ENCODE peak calls at places on chromosome 16, in six cellular contexts. One of them, this sample, is unnamed.

GRCh38 chr16:1923299-1924034 is 5.3 kb upstream of the HS3ST6 start:
- DNase-seq in HL-60: no peak
- DNase-seq in ovary: no peak
- DNase-seq in AG04450: no peak
- DNase-seq in psoas muscle: no peak
- DNase-seq in A549: peak
- DNase-seq in this sample: no peak

GRCh38 chr16:64864232-64864803 is 257.5 kb downstream of the CDH11 start:
- DNase-seq in HL-60: no peak
- DNase-seq in AG04450: peak
- DNase-seq in A549: no peak
- DNase-seq in psoas muscle: no peak
- DNase-seq in ovary: no peak
- DNase-seq in this sample: no peak

GRCh38 chr16:3672571-3673041 is 18.1 kb downstream of the DNASE1 start:
- DNase-seq in HL-60: no peak
- DNase-seq in ovary: no peak
- DNase-seq in AG04450: no peak
- DNase-seq in A549: no peak
- DNase-seq in psoas muscle: no peak
- DNase-seq in this sample: no peak

GRCh38 chr16:29813644-29814562 is 1.9 kb downstream of the PRRT2 start:
- DNase-seq in A549: no peak
- DNase-seq in HL-60: no peak
- DNase-seq in ovary: peak
- DNase-seq in AG04450: no peak
- DNase-seq in psoas muscle: no peak
- DNase-seq in this sample: no peak

GRCh38 chr16:52546291-52546941 is 527 bp downstream of the TOX3 start:
- DNase-seq in HL-60: no peak
- DNase-seq in AG04450: no peak
- DNase-seq in psoas muscle: peak
- DNase-seq in A549: no peak
- DNase-seq in ovary: no peak
- DNase-seq in this sample: no peak

GRCh38 chr16:29906520-29907244 is 6.4 kb downstream of the ASPHD1 start:
- DNase-seq in AG04450: no peak
- DNase-seq in HL-60: no peak
- DNase-seq in ovary: no peak
- DNase-seq in A549: no peak
- DNase-seq in psoas muscle: no peak
- DNase-seq in this sample: no peak

GRCh38 chr16:8677481-8677880 is 3.1 kb downstream of the ABAT start:
- DNase-seq in A549: no peak
- DNase-seq in AG04450: no peak
- DNase-seq in HL-60: no peak
- DNase-seq in psoas muscle: no peak
- DNase-seq in ovary: no peak
- DNase-seq in this sample: no peak

GRCh38 chr16:4599545-4599944 is 15.1 kb downstream of the UBALD1 start:
- DNase-seq in psoas muscle: no peak
- DNase-seq in ovary: no peak
- DNase-seq in A549: no peak
- DNase-seq in HL-60: no peak
- DNase-seq in AG04450: no peak
- DNase-seq in this sample: no peak

GRCh38 chr16:24543949-24544348 is 4.6 kb downstream of the RBBP6 start:
- DNase-seq in A549: no peak
- DNase-seq in HL-60: no peak
- DNase-seq in AG04450: no peak
- DNase-seq in psoas muscle: no peak
- DNase-seq in ovary: no peak
- DNase-seq in this sample: no peak

GRCh38 chr16:89924298-89924924 is 1.3 kb downstream of the TUBB3 start:
- DNase-seq in psoas muscle: no peak
- DNase-seq in ovary: no peak
- DNase-seq in A549: peak
- DNase-seq in AG04450: no peak
- DNase-seq in HL-60: peak
- DNase-seq in this sample: no peak

GRCh38 chr16:62068747-62069146 is 32.5 kb upstream of the CDH8 start:
- DNase-seq in AG04450: no peak
- DNase-seq in psoas muscle: no peak
- DNase-seq in HL-60: no peak
- DNase-seq in ovary: no peak
- DNase-seq in A549: peak
- DNase-seq in this sample: no peak

GRCh38 chr16:11161439-11161838 is 94.6 kb downstream of the SOCS1 start:
- DNase-seq in A549: no peak
- DNase-seq in HL-60: no peak
- DNase-seq in ovary: no peak
- DNase-seq in psoas muscle: no peak
- DNase-seq in AG04450: no peak
- DNase-seq in this sample: no peak

GRCh38 chr16:50585331-50585776 is 37.2 kb downstream of the NKD1 start:
- DNase-seq in AG04450: no peak
- DNase-seq in A549: no peak
- DNase-seq in HL-60: no peak
- DNase-seq in ovary: peak
- DNase-seq in psoas muscle: peak
- DNase-seq in this sample: peak

GRCh38 chr16:81686391-81687182 is 92.5 kb upstream of the PLCG2 start:
- DNase-seq in A549: no peak
- DNase-seq in HL-60: no peak
- DNase-seq in psoas muscle: no peak
- DNase-seq in AG04450: no peak
- DNase-seq in ovary: no peak
- DNase-seq in this sample: no peak

GRCh38 chr16:55678061-55678935 is 22.5 kb downstream of the SLC6A2 start:
- DNase-seq in HL-60: no peak
- DNase-seq in psoas muscle: no peak
- DNase-seq in ovary: no peak
- DNase-seq in AG04450: no peak
- DNase-seq in A549: no peak
- DNase-seq in this sample: no peak

GRCh38 chr16:12459401-12459791 is 344.3 kb downstream of the CPPED1 start:
- DNase-seq in A549: no peak
- DNase-seq in HL-60: peak
- DNase-seq in psoas muscle: peak
- DNase-seq in ovary: no peak
- DNase-seq in AG04450: no peak
- DNase-seq in this sample: peak

GRCh38 chr16:61313931-61314330 is 722.3 kb downstream of the CDH8 start:
- DNase-seq in AG04450: no peak
- DNase-seq in ovary: no peak
- DNase-seq in A549: no peak
- DNase-seq in psoas muscle: no peak
- DNase-seq in HL-60: no peak
- DNase-seq in this sample: no peak

GRCh38 chr16:53967172-53967571 is 263.2 kb downstream of the FTO start:
- DNase-seq in ovary: no peak
- DNase-seq in HL-60: no peak
- DNase-seq in psoas muscle: peak
- DNase-seq in A549: no peak
- DNase-seq in AG04450: no peak
- DNase-seq in this sample: no peak

GRCh38 chr16:11841026-11841425 is 10.3 kb downstream of the RSL1D1 start:
- DNase-seq in ovary: no peak
- DNase-seq in psoas muscle: no peak
- DNase-seq in AG04450: no peak
- DNase-seq in A549: no peak
- DNase-seq in HL-60: no peak
- DNase-seq in this sample: no peak

GRCh38 chr16:30982548-30983288 is 2.3 kb upstream of the HSD3B7 start:
- DNase-seq in HL-60: no peak
- DNase-seq in A549: no peak
- DNase-seq in ovary: no peak
- DNase-seq in AG04450: no peak
- DNase-seq in psoas muscle: peak
- DNase-seq in this sample: peak

GRCh38 chr16:25893332-25893731 is 201.6 kb downstream of the HS3ST4 start:
- DNase-seq in psoas muscle: no peak
- DNase-seq in AG04450: no peak
- DNase-seq in ovary: no peak
- DNase-seq in HL-60: no peak
- DNase-seq in A549: no peak
- DNase-seq in this sample: no peak

GRCh38 chr16:87303431-87303930 is 13.7 kb downstream of the C16orf95 start:
- DNase-seq in HL-60: peak
- DNase-seq in psoas muscle: no peak
- DNase-seq in AG04450: no peak
- DNase-seq in ovary: no peak
- DNase-seq in A549: no peak
- DNase-seq in this sample: no peak

DNA sequence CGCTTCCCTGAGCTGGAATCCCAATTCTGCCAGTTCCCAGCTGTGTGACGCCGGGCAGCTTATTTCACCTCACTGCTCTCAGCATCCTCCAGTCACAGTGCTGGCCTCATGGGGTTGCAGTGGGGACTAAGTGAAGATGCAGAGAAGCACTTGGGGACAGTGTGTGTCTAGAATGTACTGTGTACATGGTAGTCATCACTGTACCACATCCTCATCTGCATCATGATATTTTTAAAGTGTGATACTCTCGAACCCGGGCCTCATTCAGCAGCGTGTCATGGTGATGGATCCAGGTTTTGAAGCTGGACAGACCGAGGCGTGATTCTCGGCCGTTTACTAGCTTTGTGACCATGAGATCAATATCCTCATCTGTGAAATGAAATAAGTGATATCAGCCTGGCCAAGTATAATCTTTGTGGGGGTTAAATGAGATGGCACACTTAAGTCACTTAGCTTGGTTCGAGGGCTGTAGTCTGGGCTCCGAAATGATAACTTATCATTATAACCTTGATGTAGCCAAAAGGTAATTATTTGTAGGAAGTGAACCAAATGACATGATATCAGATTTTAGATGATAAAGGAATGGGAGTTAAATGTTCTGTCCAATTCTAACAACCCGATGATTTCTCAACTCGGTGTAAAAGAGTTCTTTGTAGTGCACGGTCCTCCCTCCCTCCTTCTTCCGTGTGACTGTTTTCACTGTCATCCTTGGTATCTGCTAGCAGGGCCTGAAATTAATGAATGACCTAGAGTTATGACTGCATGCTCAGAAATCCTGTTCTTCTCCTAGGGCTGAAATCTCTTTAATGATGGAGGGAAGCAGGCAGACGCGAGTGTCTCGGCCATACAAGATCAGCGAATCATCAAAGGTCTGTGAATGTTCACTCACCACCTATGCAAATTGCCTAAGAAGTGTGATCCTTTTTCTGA is 2.0 kb downstream of the KLHL36 start:
- DNase-seq in ovary: no peak
- DNase-seq in A549: peak
- DNase-seq in psoas muscle: no peak
- DNase-seq in AG04450: peak
- DNase-seq in HL-60: no peak
- DNase-seq in this sample: no peak
- H3K4me3 ChIP-seq in ovary: no peak
- H3K4me3 ChIP-seq in A549: no peak
- H3K4me3 ChIP-seq in psoas muscle: no peak
- H3K4me3 ChIP-seq in AG04450: peak
- H3K4me3 ChIP-seq in HL-60: no peak
- H3K4me3 ChIP-seq in this sample: no peak

GRCh38 chr16:88316941-88317618 is 65.7 kb upstream of the ZNF469 start:
- DNase-seq in ovary: no peak
- DNase-seq in AG04450: no peak
- DNase-seq in A549: no peak
- DNase-seq in HL-60: no peak
- DNase-seq in psoas muscle: no peak
- DNase-seq in this sample: no peak
- H3K27ac ChIP-seq in ovary: no peak
- H3K27ac ChIP-seq in AG04450: no peak
- H3K27ac ChIP-seq in A549: peak
- H3K27ac ChIP-seq in HL-60: no peak
- H3K27ac ChIP-seq in psoas muscle: no peak
- H3K27ac ChIP-seq in this sample: no peak

GRCh38 chr16:57785924-57786323 is 16.4 kb downstream of the KIFC3 start:
- DNase-seq in HL-60: no peak
- DNase-seq in psoas muscle: peak
- DNase-seq in ovary: no peak
- DNase-seq in AG04450: no peak
- DNase-seq in A549: no peak
- DNase-seq in this sample: no peak
- TF ChIP-seq CTCF in HL-60: no peak
- TF ChIP-seq CTCF in psoas muscle: no peak
- TF ChIP-seq CTCF in ovary: no peak
- TF ChIP-seq CTCF in AG04450: no peak
- TF ChIP-seq CTCF in A549: no peak
- TF ChIP-seq CTCF in this sample: no peak

GRCh38 chr16:28276301-28276700 is 16.0 kb upstream of the SBK1 start:
- DNase-seq in HL-60: no peak
- DNase-seq in psoas muscle: no peak
- DNase-seq in A549: no peak
- DNase-seq in ovary: no peak
- DNase-seq in AG04450: no peak
- DNase-seq in this sample: no peak

GRCh38 chr16:28279006-28279405 is 13.3 kb upstream of the SBK1 start:
- DNase-seq in HL-60: no peak
- DNase-seq in A549: no peak
- DNase-seq in ovary: no peak
- DNase-seq in psoas muscle: no peak
- DNase-seq in AG04450: no peak
- DNase-seq in this sample: no peak

GRCh38 chr16:28274676-28275075 is 17.6 kb upstream of the SBK1 start:
- DNase-seq in ovary: no peak
- DNase-seq in psoas muscle: no peak
- DNase-seq in A549: no peak
- DNase-seq in AG04450: no peak
- DNase-seq in HL-60: no peak
- DNase-seq in this sample: no peak

GRCh38 chr16:28280881-28281836 is 11.2 kb upstream of the SBK1 start:
- DNase-seq in psoas muscle: no peak
- DNase-seq in AG04450: no peak
- DNase-seq in HL-60: no peak
- DNase-seq in ovary: no peak
- DNase-seq in A549: peak
- DNase-seq in this sample: no peak

DNA sequence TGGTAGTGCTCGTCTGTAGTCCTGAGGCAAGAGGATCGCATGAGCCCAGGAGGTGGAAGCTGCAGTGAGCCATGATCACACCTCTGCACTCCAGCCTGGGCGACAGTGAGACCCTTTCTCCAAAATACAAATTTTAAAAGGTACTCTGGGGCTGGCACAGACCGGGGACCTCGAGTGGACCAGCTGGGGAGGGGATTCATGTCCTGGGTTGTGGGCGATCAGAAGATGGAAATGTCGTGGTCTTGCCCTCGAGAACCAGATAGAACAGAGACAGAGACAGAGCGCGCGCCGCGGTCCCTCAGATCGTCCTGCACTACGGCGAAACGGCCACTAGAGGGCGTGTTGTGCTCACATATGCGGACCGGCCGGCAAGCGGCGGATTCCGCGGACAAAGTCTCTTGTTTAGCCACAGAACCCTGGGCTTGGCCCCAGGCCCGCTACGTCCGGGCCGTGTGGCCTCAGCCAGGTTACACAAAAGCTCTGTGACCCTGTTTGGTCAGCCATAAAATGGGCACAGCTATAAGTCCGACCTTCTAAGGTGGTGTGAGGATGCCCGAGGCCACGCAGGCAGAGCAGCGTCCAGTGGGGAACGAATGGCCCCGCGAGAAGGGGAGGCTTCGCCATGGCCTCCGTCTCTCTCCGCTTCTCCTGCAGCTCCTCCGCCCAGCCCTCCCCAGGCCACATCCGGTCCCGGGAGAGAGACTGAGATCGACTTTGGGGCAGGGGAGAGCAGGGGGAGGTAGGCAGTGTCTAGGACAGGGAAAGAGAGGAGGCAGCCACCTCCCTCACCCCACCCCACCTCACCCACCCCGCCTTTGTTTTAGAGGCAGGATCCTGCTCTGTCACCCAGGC is 14.6 kb upstream of the SBK1 start:
- DNase-seq in A549: peak
- DNase-seq in ovary: peak
- DNase-seq in psoas muscle: peak
- DNase-seq in HL-60: peak
- DNase-seq in AG04450: peak
- DNase-seq in this sample: peak
- H3K4me3 ChIP-seq in A549: peak
- H3K4me3 ChIP-seq in ovary: peak
- H3K4me3 ChIP-seq in psoas muscle: peak
- H3K4me3 ChIP-seq in HL-60: no peak
- H3K4me3 ChIP-seq in AG04450: peak
- H3K4me3 ChIP-seq in this sample: peak

This sample was measured in right atrium auricular region.